ENCODE peak calls at places on chromosomes 13 and 19, in six cellular contexts. One of them, this sample, is unnamed.

GRCh38 chr13:94232161-94232560 is 247.3 kb downstream of the DCT start:
- DNase-seq in osteoblast: no peak
- DNase-seq in left lung: no peak
- DNase-seq in body of pancreas: no peak
- DNase-seq in dorsolateral prefrontal cortex: no peak
- DNase-seq in transverse colon: no peak
- DNase-seq in this sample: no peak

GRCh38 chr19:56987184-56987583 is 132.6 kb upstream of the USP29 start:
- DNase-seq in dorsolateral prefrontal cortex: peak
- DNase-seq in left lung: no peak
- DNase-seq in transverse colon: no peak
- DNase-seq in osteoblast: no peak
- DNase-seq in body of pancreas: no peak
- DNase-seq in this sample: no peak

GRCh38 chr19:3670796-3671679 is 29.2 kb downstream of the PIP5K1C start:
- DNase-seq in transverse colon: peak
- DNase-seq in left lung: peak
- DNase-seq in osteoblast: peak
- DNase-seq in body of pancreas: peak
- DNase-seq in dorsolateral prefrontal cortex: no peak
- DNase-seq in this sample: peak

GRCh38 chr13:35927554-35927953 is 203.6 kb downstream of the DCLK1 start:
- DNase-seq in left lung: no peak
- DNase-seq in body of pancreas: no peak
- DNase-seq in transverse colon: no peak
- DNase-seq in osteoblast: peak
- DNase-seq in dorsolateral prefrontal cortex: no peak
- DNase-seq in this sample: peak

GRCh38 chr19:3125900-3126524 is 9.8 kb upstream of the GNA15 start:
- DNase-seq in dorsolateral prefrontal cortex: no peak
- DNase-seq in osteoblast: peak
- DNase-seq in transverse colon: peak
- DNase-seq in body of pancreas: peak
- DNase-seq in left lung: peak
- DNase-seq in this sample: no peak

GRCh38 chr19:45047188-45047797 is 8.4 kb downstream of the CLASRP start:
- DNase-seq in transverse colon: no peak
- DNase-seq in body of pancreas: no peak
- DNase-seq in left lung: no peak
- DNase-seq in dorsolateral prefrontal cortex: no peak
- DNase-seq in osteoblast: no peak
- DNase-seq in this sample: no peak

GRCh38 chr19:10111405-10111811 is at the start of gene P2RY11:
- DNase-seq in body of pancreas: no peak
- DNase-seq in left lung: peak
- DNase-seq in osteoblast: peak
- DNase-seq in transverse colon: peak
- DNase-seq in dorsolateral prefrontal cortex: no peak
- DNase-seq in this sample: no peak

GRCh38 chr13:98749501-98749900 is 3.0 kb downstream of the SLC15A1 start:
- DNase-seq in body of pancreas: no peak
- DNase-seq in dorsolateral prefrontal cortex: no peak
- DNase-seq in osteoblast: peak
- DNase-seq in transverse colon: no peak
- DNase-seq in left lung: no peak
- DNase-seq in this sample: no peak

GRCh38 chr13:92460479-92460878 is 766.1 kb upstream of the GPC6 start:
- DNase-seq in body of pancreas: peak
- DNase-seq in osteoblast: no peak
- DNase-seq in dorsolateral prefrontal cortex: no peak
- DNase-seq in left lung: no peak
- DNase-seq in transverse colon: no peak
- DNase-seq in this sample: no peak

GRCh38 chr19:10321417-10321797 is 5.6 kb upstream of the FDX2 start:
- DNase-seq in dorsolateral prefrontal cortex: no peak
- DNase-seq in transverse colon: peak
- DNase-seq in left lung: no peak
- DNase-seq in body of pancreas: no peak
- DNase-seq in osteoblast: peak
- DNase-seq in this sample: no peak

GRCh38 chr13:26168276-26168814 is 53.8 kb downstream of the RNF6 start:
- DNase-seq in body of pancreas: no peak
- DNase-seq in transverse colon: no peak
- DNase-seq in dorsolateral prefrontal cortex: no peak
- DNase-seq in osteoblast: no peak
- DNase-seq in left lung: no peak
- DNase-seq in this sample: no peak

GRCh38 chr19:50719566-50719965 is at the start of gene SHANK1:
- DNase-seq in body of pancreas: no peak
- DNase-seq in left lung: no peak
- DNase-seq in dorsolateral prefrontal cortex: no peak
- DNase-seq in transverse colon: no peak
- DNase-seq in osteoblast: peak
- DNase-seq in this sample: no peak
- H3K4me3 ChIP-seq in body of pancreas: no peak
- H3K4me3 ChIP-seq in left lung: no peak
- H3K4me3 ChIP-seq in dorsolateral prefrontal cortex: peak
- H3K4me3 ChIP-seq in transverse colon: peak
- H3K4me3 ChIP-seq in osteoblast: peak
- H3K4me3 ChIP-seq in this sample: peak

GRCh38 chr13:65966991-65967451 is 1263.1 kb downstream of the PCDH9 start:
- DNase-seq in dorsolateral prefrontal cortex: no peak
- DNase-seq in body of pancreas: no peak
- DNase-seq in osteoblast: peak
- DNase-seq in transverse colon: no peak
- DNase-seq in left lung: no peak
- DNase-seq in this sample: no peak
- TF ChIP-seq CTCF in dorsolateral prefrontal cortex: peak
- TF ChIP-seq CTCF in body of pancreas: no peak
- TF ChIP-seq CTCF in osteoblast: peak
- TF ChIP-seq CTCF in transverse colon: no peak
- TF ChIP-seq CTCF in left lung: no peak
- TF ChIP-seq CTCF in this sample: no peak

GRCh38 chr19:34452671-34453253 is 24.6 kb downstream of the UBA2 start:
- DNase-seq in transverse colon: no peak
- DNase-seq in dorsolateral prefrontal cortex: no peak
- DNase-seq in osteoblast: no peak
- DNase-seq in left lung: no peak
- DNase-seq in body of pancreas: no peak
- DNase-seq in this sample: no peak
- H3K27ac ChIP-seq in transverse colon: no peak
- H3K27ac ChIP-seq in dorsolateral prefrontal cortex: no peak
- H3K27ac ChIP-seq in osteoblast: peak
- H3K27ac ChIP-seq in left lung: no peak
- H3K27ac ChIP-seq in body of pancreas: no peak
- H3K27ac ChIP-seq in this sample: peak

GRCh38 chr19:51147663-51148062 is 5.6 kb downstream of the SIGLEC7 start:
- DNase-seq in transverse colon: no peak
- DNase-seq in osteoblast: no peak
- DNase-seq in body of pancreas: no peak
- DNase-seq in left lung: no peak
- DNase-seq in dorsolateral prefrontal cortex: no peak
- DNase-seq in this sample: no peak

GRCh38 chr19:51146751-51147150 is 4.7 kb downstream of the SIGLEC7 start:
- DNase-seq in transverse colon: no peak
- DNase-seq in osteoblast: no peak
- DNase-seq in left lung: no peak
- DNase-seq in dorsolateral prefrontal cortex: no peak
- DNase-seq in body of pancreas: no peak
- DNase-seq in this sample: no peak

GRCh38 chr19:51150627-51151026 is 8.5 kb downstream of the SIGLEC7 start:
- DNase-seq in transverse colon: no peak
- DNase-seq in left lung: no peak
- DNase-seq in body of pancreas: no peak
- DNase-seq in dorsolateral prefrontal cortex: no peak
- DNase-seq in osteoblast: no peak
- DNase-seq in this sample: no peak

GRCh38 chr19:51145926-51146493 is 3.9 kb downstream of the SIGLEC7 start:
- DNase-seq in transverse colon: no peak
- DNase-seq in body of pancreas: no peak
- DNase-seq in left lung: no peak
- DNase-seq in osteoblast: no peak
- DNase-seq in dorsolateral prefrontal cortex: no peak
- DNase-seq in this sample: no peak

DNA sequence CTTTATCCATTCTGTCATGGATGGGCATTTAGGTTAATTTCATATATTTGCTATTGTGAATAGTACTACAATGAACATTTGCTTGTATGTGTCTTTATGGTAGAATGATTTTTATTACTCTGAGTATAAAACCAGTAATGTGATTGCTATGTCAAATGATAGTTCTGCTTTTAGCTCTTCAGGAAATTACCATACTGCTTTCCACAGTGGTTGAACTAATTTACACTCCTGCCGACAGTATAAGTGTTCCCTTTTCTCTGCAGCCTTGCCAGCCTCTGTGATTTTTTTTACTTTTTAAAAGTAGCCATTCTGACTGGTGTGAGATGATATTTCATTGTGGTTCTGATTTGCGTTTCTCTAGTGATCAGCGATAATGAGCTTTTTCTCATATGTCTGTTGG is 6.5 kb downstream of the SIGLEC7 start:
- DNase-seq in body of pancreas: no peak
- DNase-seq in left lung: no peak
- DNase-seq in dorsolateral prefrontal cortex: no peak
- DNase-seq in transverse colon: no peak
- DNase-seq in osteoblast: no peak
- DNase-seq in this sample: no peak
- H3K4me3 ChIP-seq in body of pancreas: no peak
- H3K4me3 ChIP-seq in left lung: no peak
- H3K4me3 ChIP-seq in dorsolateral prefrontal cortex: no peak
- H3K4me3 ChIP-seq in transverse colon: no peak
- H3K4me3 ChIP-seq in osteoblast: no peak
- H3K4me3 ChIP-seq in this sample: no peak

DNA sequence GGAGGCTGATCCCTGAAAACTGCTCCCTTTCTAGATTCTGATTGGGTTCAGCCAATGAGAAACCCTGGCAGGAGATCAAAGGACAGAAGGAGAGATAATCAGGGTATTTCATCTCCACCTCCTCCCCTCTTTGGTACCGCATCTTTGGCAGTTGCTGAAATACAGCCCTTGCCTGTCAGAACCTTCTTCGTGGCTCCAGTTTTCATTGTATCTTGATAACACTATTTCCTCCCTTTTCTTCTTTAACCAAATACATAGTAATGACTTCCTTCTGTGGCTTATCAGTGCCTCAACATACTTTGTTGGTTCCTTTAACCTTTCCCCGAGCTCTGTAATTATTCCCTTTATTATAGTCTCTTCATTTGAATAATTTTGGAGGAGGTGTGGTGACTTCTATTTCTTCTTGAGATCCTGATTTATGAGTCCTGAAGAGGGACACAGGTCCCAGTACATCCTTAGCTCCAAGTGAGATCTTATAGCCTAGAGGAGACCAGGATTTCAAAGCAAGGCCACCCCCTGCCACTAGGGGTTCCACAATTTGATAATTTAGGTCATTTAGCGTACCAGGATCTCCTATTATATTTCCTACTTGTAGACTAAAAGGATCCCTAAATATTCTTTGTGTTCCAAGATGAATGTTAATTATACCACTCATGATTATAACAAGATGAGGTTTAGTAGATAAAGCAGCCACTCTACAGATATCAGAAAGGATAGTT is 98.0 kb downstream of the EDNRB start:
- DNase-seq in transverse colon: no peak
- DNase-seq in body of pancreas: no peak
- DNase-seq in left lung: no peak
- DNase-seq in dorsolateral prefrontal cortex: no peak
- DNase-seq in osteoblast: no peak
- DNase-seq in this sample: no peak
- TF ChIP-seq CTCF in transverse colon: no peak
- TF ChIP-seq CTCF in body of pancreas: no peak
- TF ChIP-seq CTCF in left lung: no peak
- TF ChIP-seq CTCF in dorsolateral prefrontal cortex: no peak
- TF ChIP-seq CTCF in osteoblast: no peak
- TF ChIP-seq CTCF in this sample: no peak

DNA sequence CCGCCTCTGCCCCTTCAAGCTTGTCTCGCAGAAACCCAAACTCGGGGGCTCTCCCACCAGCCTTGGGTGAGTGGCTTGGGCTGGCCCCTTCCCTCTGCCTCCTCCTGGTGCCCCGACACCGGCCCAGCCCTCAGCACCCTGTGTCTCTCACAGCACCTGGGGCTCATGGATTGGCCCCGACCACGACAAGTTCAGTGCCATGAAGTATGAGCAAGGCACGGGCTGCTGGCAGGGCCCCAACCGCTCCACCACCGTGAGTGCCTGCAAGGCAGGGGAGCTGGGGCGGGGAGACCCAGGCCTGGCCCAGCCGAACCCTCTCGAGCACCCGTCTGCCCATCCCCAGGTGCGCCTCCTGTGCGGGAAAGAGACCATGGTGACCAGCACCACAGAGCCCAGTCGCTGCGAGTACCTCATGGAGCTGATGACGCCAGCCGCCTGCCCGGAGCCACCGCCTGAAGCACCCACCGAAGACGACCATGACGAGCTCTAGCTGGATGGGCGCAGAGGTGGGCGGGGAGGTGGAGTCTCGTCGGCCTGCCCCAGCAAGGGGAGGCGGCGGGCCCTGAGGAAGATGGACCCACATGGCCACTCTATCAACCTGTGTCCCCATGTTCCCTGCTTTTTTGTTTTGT is 13.6 kb downstream of the PRKCSH start:
- DNase-seq in left lung: peak
- DNase-seq in osteoblast: peak
- DNase-seq in dorsolateral prefrontal cortex: no peak
- DNase-seq in transverse colon: no peak
- DNase-seq in body of pancreas: no peak
- DNase-seq in this sample: no peak
- H3K27ac ChIP-seq in left lung: no peak
- H3K27ac ChIP-seq in osteoblast: no peak
- H3K27ac ChIP-seq in dorsolateral prefrontal cortex: no peak
- H3K27ac ChIP-seq in transverse colon: no peak
- H3K27ac ChIP-seq in body of pancreas: no peak
- H3K27ac ChIP-seq in this sample: no peak

GRCh38 chr19:38467541-38468525 is 34.3 kb downstream of the RYR1 start:
- DNase-seq in transverse colon: no peak
- DNase-seq in osteoblast: peak
- DNase-seq in dorsolateral prefrontal cortex: no peak
- DNase-seq in left lung: no peak
- DNase-seq in body of pancreas: no peak
- DNase-seq in this sample: no peak

GRCh38 chr19:38469151-38469550 is 35.7 kb downstream of the RYR1 start:
- DNase-seq in left lung: no peak
- DNase-seq in osteoblast: no peak
- DNase-seq in transverse colon: no peak
- DNase-seq in body of pancreas: no peak
- DNase-seq in dorsolateral prefrontal cortex: no peak
- DNase-seq in this sample: no peak

GRCh38 chr19:38463365-38463764 is 29.9 kb downstream of the RYR1 start:
- DNase-seq in body of pancreas: no peak
- DNase-seq in osteoblast: peak
- DNase-seq in transverse colon: no peak
- DNase-seq in dorsolateral prefrontal cortex: no peak
- DNase-seq in left lung: no peak
- DNase-seq in this sample: no peak

GRCh38 chr19:38464421-38465082 is 31.1 kb downstream of the RYR1 start:
- DNase-seq in osteoblast: no peak
- DNase-seq in dorsolateral prefrontal cortex: no peak
- DNase-seq in left lung: no peak
- DNase-seq in transverse colon: no peak
- DNase-seq in body of pancreas: no peak
- DNase-seq in this sample: no peak

GRCh38 chr19:38466050-38466449 is 32.6 kb downstream of the RYR1 start:
- DNase-seq in body of pancreas: no peak
- DNase-seq in dorsolateral prefrontal cortex: no peak
- DNase-seq in transverse colon: no peak
- DNase-seq in left lung: no peak
- DNase-seq in osteoblast: peak
- DNase-seq in this sample: no peak
- H3K4me3 ChIP-seq in body of pancreas: no peak
- H3K4me3 ChIP-seq in dorsolateral prefrontal cortex: no peak
- H3K4me3 ChIP-seq in transverse colon: no peak
- H3K4me3 ChIP-seq in left lung: no peak
- H3K4me3 ChIP-seq in osteoblast: no peak
- H3K4me3 ChIP-seq in this sample: no peak

GRCh38 chr13:50910483-50910805 is 853 bp downstream of the RNASEH2B start:
- DNase-seq in osteoblast: peak
- DNase-seq in dorsolateral prefrontal cortex: no peak
- DNase-seq in body of pancreas: no peak
- DNase-seq in transverse colon: no peak
- DNase-seq in left lung: no peak
- DNase-seq in this sample: no peak
- TF ChIP-seq CTCF in osteoblast: no peak
- TF ChIP-seq CTCF in dorsolateral prefrontal cortex: peak
- TF ChIP-seq CTCF in body of pancreas: no peak
- TF ChIP-seq CTCF in transverse colon: peak
- TF ChIP-seq CTCF in left lung: no peak
- TF ChIP-seq CTCF in this sample: no peak

This sample was measured in thoracic aorta.